ENCODE peak calls at places on chromosomes 6 and 20, in seven cellular contexts. N, T, S, H, E, W and J are unnamed samples.

GRCh38 chr20:59148713-59149493 is 14.7 kb upstream of the ZNF831 start:
- DNase-seq in N (no peak), T (no peak), S (no peak), H (no peak), E (no peak), W (no peak), J (no peak)

GRCh38 chr6:39602590-39603319 is 122.5 kb downstream of the KIF6 start:
- DNase-seq in N (no peak), T (no peak), S (no peak), H (no peak), E (no peak), W (no peak), J (no peak)

GRCh38 chr20:41650221-41650948 is 32.2 kb upstream of the CHD6 start:
- DNase-seq in N (no peak), T (peak; percentile 24), S (no peak), H (no peak), E (no peak), W (no peak), J (no peak)

GRCh38 chr6:42166444-42167141 is 6.6 kb upstream of the GUCA1A start:
- DNase-seq in N (peak; percentile 89), T (peak; percentile 77), S (peak; percentile 41), H (peak; percentile 63), E (peak; percentile 71), W (peak; percentile 85), J (peak; percentile 83)

GRCh38 chr6:18363746-18364145 is 23.4 kb upstream of the RNF144B start:
- DNase-seq in N (no peak), T (no peak), S (no peak), H (no peak), E (no peak), W (peak; percentile 21), J (no peak)

GRCh38 chr6:43933111-43933885 is 163.3 kb downstream of the VEGFA start:
- DNase-seq in N (no peak), T (no peak), S (no peak), H (no peak), E (peak; percentile 40), W (no peak), J (no peak)

GRCh38 chr6:74606488-74607135 is 599.2 kb downstream of the COL12A1 start:
- DNase-seq in N (peak; percentile 76), T (no peak), S (no peak), H (no peak), E (peak; percentile 92), W (peak; percentile 95), J (no peak)

GRCh38 chr6:23137596-23137995 is 568.2 kb downstream of the HDGFL1 start:
- DNase-seq in N (no peak), T (no peak), S (no peak), H (no peak), E (peak; percentile 47), W (peak; percentile 35), J (no peak)

GRCh38 chr20:60900581-60900980 is 351.5 kb upstream of the CDH4 start:
- DNase-seq in N (no peak), T (no peak), S (no peak), H (no peak), E (no peak), W (no peak), J (no peak)
- TF ChIP-seq CTCF in N (no peak), T (no peak), S (no peak), H (no peak), E (no peak), W (no peak), J (no peak)

GRCh38 chr6:36443951-36444428 is 1.2 kb downstream of the KCTD20 start:
- DNase-seq in N (peak; percentile 48), T (peak; percentile 52), S (no peak), H (no peak), E (peak; percentile 38), W (peak; percentile 27), J (no peak)
- TF ChIP-seq CTCF in N (peak; percentile 15), T (peak; percentile 73), S (no peak), H (no peak), E (peak; percentile 8), W (peak; percentile 5), J (peak; percentile 52)

DNA sequence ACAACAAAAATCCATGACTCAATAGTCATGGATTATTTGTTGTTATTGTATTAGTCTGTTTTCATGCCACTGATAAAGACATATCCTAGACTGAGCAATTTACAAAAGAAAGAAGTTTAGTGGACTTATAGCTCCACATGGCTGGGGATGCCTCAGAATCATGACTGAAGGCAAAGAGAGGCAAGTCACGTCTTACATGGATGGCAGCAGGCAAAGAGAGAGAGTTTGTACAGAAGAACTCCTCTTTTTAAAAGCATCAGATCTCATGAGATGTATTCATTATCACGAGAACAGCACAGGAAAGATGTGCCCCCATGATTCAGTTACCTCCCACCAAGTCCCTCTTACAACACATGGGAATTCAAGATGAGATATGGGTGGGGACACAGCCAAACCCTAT is 144.3 kb upstream of the PLCB4 start:
- DNase-seq in N (no peak), T (no peak), S (no peak), H (no peak), E (no peak), W (no peak), J (no peak)
- TF ChIP-seq CTCF in N (no peak), T (no peak), S (no peak), H (no peak), E (no peak), W (no peak), J (no peak)

DNA sequence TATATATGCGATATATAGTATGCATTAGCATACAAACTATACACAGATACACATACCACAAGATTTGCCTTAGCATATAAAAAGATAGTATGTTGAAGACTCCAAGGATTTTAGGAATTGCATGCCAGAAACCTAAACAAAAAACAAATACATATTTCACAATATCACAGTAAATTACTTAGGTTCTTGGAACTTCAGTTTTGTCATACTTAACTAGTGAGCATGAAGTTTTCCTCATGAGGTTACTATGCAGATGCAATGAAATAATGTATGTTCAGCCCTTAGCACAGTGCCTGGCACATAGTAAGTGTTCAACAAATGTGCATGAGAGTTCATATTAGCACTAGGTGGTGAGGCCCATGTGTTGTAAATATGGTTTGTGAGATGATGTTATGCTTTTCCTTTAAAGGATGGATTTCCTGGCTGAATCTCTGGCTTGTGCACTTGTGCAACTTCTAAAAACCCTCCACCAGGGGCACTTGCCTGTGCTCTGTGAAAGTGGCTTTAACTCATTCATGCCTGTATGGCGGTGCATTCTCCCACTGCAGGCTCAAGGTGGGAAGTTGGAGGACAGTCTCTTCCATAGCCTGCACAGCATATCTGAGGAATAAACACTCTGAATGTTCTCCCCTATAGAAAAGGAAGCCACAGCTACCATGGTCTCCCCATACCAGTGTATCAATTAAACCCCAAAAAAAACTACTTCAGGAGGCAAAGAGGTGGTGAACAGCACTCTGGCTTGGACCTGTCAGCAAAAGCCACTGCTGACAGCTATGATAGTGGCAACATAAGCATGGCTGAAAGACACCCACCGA is 624.1 kb upstream of the CDH4 start:
- DNase-seq in N (no peak), T (no peak), S (no peak), H (no peak), E (no peak), W (no peak), J (no peak)
- TF ChIP-seq CTCF in N (no peak), T (peak; percentile 26), S (no peak), H (no peak), E (no peak), W (no peak), J (peak; percentile 53)

DNA sequence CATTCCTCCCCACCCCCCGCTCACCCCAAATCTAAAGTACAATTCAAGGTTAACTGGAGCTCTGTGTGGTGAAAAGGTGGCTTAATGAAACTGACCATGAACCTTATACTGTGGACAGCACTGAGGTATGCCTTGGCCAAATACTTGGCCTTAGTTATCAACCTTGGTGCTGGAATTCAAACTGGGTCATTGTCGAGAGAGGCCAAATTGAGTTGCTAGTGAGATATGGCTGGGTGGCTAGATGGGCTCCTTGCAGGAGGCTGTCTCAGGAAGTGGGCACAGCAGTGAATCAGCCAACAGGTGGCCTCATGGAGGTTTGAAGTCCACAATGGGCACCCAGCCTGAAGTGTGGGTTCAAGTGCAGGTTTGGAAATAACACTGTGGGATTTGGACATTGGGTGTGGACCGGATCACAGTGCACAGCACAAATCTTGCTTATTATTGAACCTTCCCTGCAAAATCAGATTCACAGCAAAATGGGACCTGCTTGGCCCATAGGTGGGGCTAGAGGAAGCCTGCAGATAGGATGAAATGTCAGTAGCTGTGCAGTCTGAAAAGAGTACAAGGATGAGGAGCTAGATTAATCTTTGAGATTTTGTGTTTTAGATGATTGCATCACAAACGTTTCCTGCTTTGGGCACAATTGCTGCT is 5.6 kb upstream of the BTBD3 start:
- DNase-seq in N (no peak), T (no peak), S (no peak), H (no peak), E (no peak), W (peak; percentile 39), J (no peak)
- TF ChIP-seq CTCF in N (no peak), T (peak; percentile 55), S (peak; percentile 32), H (peak; percentile 35), E (peak; percentile 57), W (peak; percentile 38), J (peak; percentile 65)

GRCh38 chr20:325889-326644 is 715 bp downstream of the SOX12 start:
- DNase-seq in N (no peak), T (peak; percentile 84), S (peak; percentile 77), H (peak; percentile 57), E (peak; percentile 76), W (peak; percentile 81), J (peak; percentile 79)
- TF ChIP-seq CTCF in N (no peak), T (no peak), S (no peak), H (no peak), E (no peak), W (no peak), J (no peak)